ENCODE peak calls at places on chromosomes 4 and X, in six cellular contexts. C, V, O, X, D and K are unnamed samples.

GRCh38 chr4:171876636-171877035 is 63.4 kb downstream of the GALNTL6 start:
- DNase-seq in X (no peak), V (no peak), D (no peak), O (no peak), C (no peak), K (no peak)

GRCh38 chrX:124690495-124690894 is 344.1 kb downstream of the SH2D1A start:
- DNase-seq in D (no peak), V (peak; percentile 0), O (no peak), X (no peak), C (no peak), K (no peak)

GRCh38 chr4:86582453-86582852 is 11.7 kb upstream of the PTPN13 start:
- DNase-seq in C (no peak), V (no peak), D (peak; percentile 24), X (no peak), O (peak; percentile 42), K (no peak)

GRCh38 chrX:70664726-70665125 is 220.1 kb downstream of the DLG3 start:
- DNase-seq in C (peak; percentile 2), X (no peak), V (peak; percentile 2), D (no peak), O (peak; percentile 24), K (no peak)

GRCh38 chr4:152515678-152516077 is 20.2 kb downstream of the FBXW7 start:
- DNase-seq in D (no peak), X (no peak), V (peak; percentile 53), O (no peak), C (no peak), K (no peak)

GRCh38 chr4:151263455-151263854 is 13.5 kb upstream of the PRSS48 start:
- DNase-seq in C (no peak), D (no peak), X (no peak), O (no peak), V (no peak), K (no peak)

GRCh38 chr4:16591867-16592266 is 306.6 kb downstream of the LDB2 start:
- DNase-seq in X (no peak), O (peak; percentile 40), C (no peak), D (peak; percentile 63), V (no peak), K (peak; percentile 58)

GRCh38 chrX:48468247-48468671 is 1.8 kb downstream of the SLC38A5 start:
- DNase-seq in V (no peak), X (no peak), D (no peak), C (no peak), O (peak; percentile 76), K (peak; percentile 63)

GRCh38 chrX:126165401-126165720 is 728 bp downstream of the DCAF12L2 start:
- DNase-seq in X (no peak), D (no peak), C (no peak), V (no peak), O (peak; percentile 9), K (no peak)

GRCh38 chr4:159048166-159048886 is 54.6 kb upstream of the RAPGEF2 start:
- DNase-seq in O (peak; percentile 90), V (peak; percentile 61), D (peak; percentile 56), C (no peak), X (peak; percentile 57), K (no peak)

GRCh38 chr4:124941267-124941666 is 228.7 kb upstream of the ANKRD50 start:
- DNase-seq in C (no peak), O (no peak), D (no peak), V (peak; percentile 48), X (no peak), K (no peak)

GRCh38 chr4:70613893-70614572 is 14.5 kb upstream of the ENAM start:
- DNase-seq in V (no peak), O (no peak), X (no peak), D (no peak), C (no peak), K (no peak)

GRCh38 chrX:150863191-150863590 is 35.3 kb downstream of the CD99L2 start:
- DNase-seq in C (no peak), O (no peak), X (no peak), D (no peak), V (no peak), K (no peak)

GRCh38 chr4:93834371-93835066 is 6.0 kb downstream of the ATOH1 start:
- DNase-seq in O (no peak), V (no peak), D (peak; percentile 15), X (no peak), C (peak; percentile 35), K (peak; percentile 61)

GRCh38 chr4:121655320-121656268 is 41.2 kb downstream of the ANXA5 start:
- DNase-seq in V (no peak), X (no peak), O (no peak), D (no peak), C (no peak), K (no peak)

GRCh38 chr4:121654738-121655137 is 42.0 kb downstream of the ANXA5 start:
- DNase-seq in X (no peak), C (no peak), D (no peak), V (no peak), O (no peak), K (no peak)

GRCh38 chr4:121658125-121658524 is 38.7 kb downstream of the ANXA5 start:
- DNase-seq in X (no peak), D (no peak), O (no peak), C (no peak), V (no peak), K (no peak)

GRCh38 chr4:121653986-121654385 is 42.8 kb downstream of the ANXA5 start:
- DNase-seq in V (no peak), C (no peak), O (no peak), X (no peak), D (no peak), K (no peak)

GRCh38 chr4:121656269-121656641 is 40.5 kb downstream of the ANXA5 start:
- DNase-seq in V (peak; percentile 41), X (peak; percentile 31), C (peak; percentile 51), O (peak; percentile 55), D (peak; percentile 52), K (peak; percentile 62)
- TF ChIP-seq CTCF in V (peak; percentile 38), X (no peak), C (peak; percentile 52), O (peak; percentile 12), D (peak; percentile 54), K (peak; percentile 39)

GRCh38 chr4:18535948-18536347 is 514.4 kb upstream of the LCORL start:
- DNase-seq in X (no peak), O (no peak), C (no peak), D (no peak), V (no peak), K (no peak)
- TF ChIP-seq CTCF in X (no peak), O (no peak), C (no peak), D (no peak), V (no peak), K (no peak)

GRCh38 chr4:101348367-101348827 is 1.1 kb upstream of the PPP3CA start:
- DNase-seq in V (no peak), X (no peak), O (peak; percentile 46), D (no peak), C (no peak), K (no peak)

GRCh38 chr4:101347267-101347556 is at the start of gene PPP3CA:
- DNase-seq in C (no peak), D (no peak), O (no peak), X (peak; percentile 60), V (no peak), K (no peak)

GRCh38 chr4:101346562-101347266 is 612 bp downstream of the PPP3CA start:
- DNase-seq in O (peak; percentile 79), C (peak; percentile 57), X (peak; percentile 70), D (peak; percentile 74), V (peak; percentile 52), K (peak; percentile 68)

GRCh38 chr4:101346312-101346561 is 1.1 kb downstream of the PPP3CA start:
- DNase-seq in O (no peak), X (no peak), V (no peak), C (no peak), D (no peak), K (no peak)

DNA sequence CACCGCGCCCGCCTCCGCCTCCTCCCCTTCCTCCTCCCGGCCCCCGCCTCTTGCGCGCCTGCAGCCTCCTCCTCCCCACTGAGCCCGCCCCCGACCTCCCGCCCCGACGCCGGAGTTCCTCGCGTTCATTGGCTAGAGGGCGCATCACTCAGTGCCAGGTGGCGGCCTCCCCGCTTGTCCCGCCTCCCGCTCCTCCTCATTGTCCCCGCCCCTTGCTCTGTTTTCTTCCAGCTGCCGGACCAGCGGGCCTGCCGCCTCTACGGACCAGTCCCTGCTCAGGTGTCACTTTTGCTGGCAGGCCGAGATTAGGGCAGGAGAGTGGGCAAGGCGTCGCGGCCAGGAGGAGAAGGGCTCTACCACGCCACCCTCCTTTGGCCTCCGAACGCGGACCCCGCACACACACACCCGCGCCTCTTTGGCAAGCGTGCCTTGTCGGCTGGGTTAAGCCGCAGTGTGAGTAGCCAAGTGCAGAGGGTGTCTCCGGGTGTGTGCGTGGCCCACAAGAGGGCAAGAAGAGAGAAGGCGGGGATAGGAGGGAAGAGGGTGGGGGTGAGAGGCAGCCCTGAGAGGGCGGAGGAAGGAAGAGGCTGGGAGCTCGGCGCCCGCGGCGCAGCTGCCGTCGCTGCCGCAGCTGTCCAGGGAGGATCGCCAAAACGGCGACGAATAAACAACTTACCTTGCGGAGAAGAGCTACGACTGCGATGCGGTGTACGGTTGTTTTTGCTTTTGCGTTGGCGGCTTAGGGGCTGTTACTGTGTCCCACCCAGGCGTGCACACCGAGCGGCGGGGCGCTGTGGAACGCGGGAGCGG is 436 bp upstream of the PPP3CA start:
- DNase-seq in D (peak; percentile 99), C (peak; percentile 100), O (peak; percentile 99), V (peak; percentile 99), X (peak; percentile 99), K (peak; percentile 100)
- TF ChIP-seq CTCF in D (peak; percentile 4), C (no peak), O (no peak), V (no peak), X (no peak), K (no peak)

GRCh38 chrX:68462653-68463052 is 29.4 kb upstream of the OPHN1 start:
- DNase-seq in X (no peak), V (no peak), C (peak; percentile 22), O (peak; percentile 17), D (peak; percentile 27), K (no peak)
- TF ChIP-seq CTCF in X (peak; percentile 59), V (peak; percentile 34), C (peak; percentile 57), O (peak; percentile 10), D (peak; percentile 50), K (peak; percentile 60)